ENCODE peak calls at places on chromosomes 3 and 15, in seven cellular contexts. One of them, this sample, is unnamed.

GRCh38 chr3:89372456-89372855 is 265.0 kb downstream of the EPHA3 start:
- DNase-seq in activated CD8-positive, alpha-beta memory T cell treated with anti-CD3 and anti-CD28 coated beads, Interleukin-2, amount 50 U/mL, for 4 hours: no peak
- DNase-seq in KG1: no peak
- DNase-seq in sciatic nerve: no peak
- DNase-seq in A673: peak
- DNase-seq in epithelial cell of esophagus: peak
- DNase-seq in A172: no peak
- DNase-seq in this sample: no peak

GRCh38 chr3:58532794-58533220 is 4.2 kb downstream of the ACOX2 start:
- DNase-seq in activated CD8-positive, alpha-beta memory T cell treated with anti-CD3 and anti-CD28 coated beads, Interleukin-2, amount 50 U/mL, for 4 hours: peak
- DNase-seq in KG1: peak
- DNase-seq in sciatic nerve: peak
- DNase-seq in A673: peak
- DNase-seq in epithelial cell of esophagus: peak
- DNase-seq in A172: peak
- DNase-seq in this sample: peak

GRCh38 chr15:84982301-84982920 is 755 bp downstream of the PDE8A start:
- DNase-seq in activated CD8-positive, alpha-beta memory T cell treated with anti-CD3 and anti-CD28 coated beads, Interleukin-2, amount 50 U/mL, for 4 hours: peak
- DNase-seq in KG1: no peak
- DNase-seq in sciatic nerve: peak
- DNase-seq in A673: peak
- DNase-seq in epithelial cell of esophagus: peak
- DNase-seq in A172: no peak
- DNase-seq in this sample: peak

GRCh38 chr3:3080309-3080708 is 29.9 kb downstream of the IL5RA start:
- DNase-seq in activated CD8-positive, alpha-beta memory T cell treated with anti-CD3 and anti-CD28 coated beads, Interleukin-2, amount 50 U/mL, for 4 hours: no peak
- DNase-seq in KG1: no peak
- DNase-seq in sciatic nerve: no peak
- DNase-seq in A673: no peak
- DNase-seq in epithelial cell of esophagus: no peak
- DNase-seq in A172: no peak
- DNase-seq in this sample: no peak

GRCh38 chr3:72135636-72136035 is 350.7 kb upstream of the PROK2 start:
- DNase-seq in activated CD8-positive, alpha-beta memory T cell treated with anti-CD3 and anti-CD28 coated beads, Interleukin-2, amount 50 U/mL, for 4 hours: no peak
- DNase-seq in KG1: no peak
- DNase-seq in sciatic nerve: no peak
- DNase-seq in A673: no peak
- DNase-seq in epithelial cell of esophagus: no peak
- DNase-seq in A172: no peak
- DNase-seq in this sample: no peak

GRCh38 chr3:89847955-89848354 is 740.5 kb downstream of the EPHA3 start:
- DNase-seq in activated CD8-positive, alpha-beta memory T cell treated with anti-CD3 and anti-CD28 coated beads, Interleukin-2, amount 50 U/mL, for 4 hours: no peak
- DNase-seq in KG1: no peak
- DNase-seq in sciatic nerve: no peak
- DNase-seq in A673: peak
- DNase-seq in epithelial cell of esophagus: peak
- DNase-seq in A172: no peak
- DNase-seq in this sample: no peak

GRCh38 chr3:113912551-113913246 is 35.1 kb upstream of the ZDHHC23 start:
- DNase-seq in activated CD8-positive, alpha-beta memory T cell treated with anti-CD3 and anti-CD28 coated beads, Interleukin-2, amount 50 U/mL, for 4 hours: peak
- DNase-seq in KG1: peak
- DNase-seq in sciatic nerve: no peak
- DNase-seq in A673: peak
- DNase-seq in epithelial cell of esophagus: peak
- DNase-seq in A172: peak
- DNase-seq in this sample: no peak

GRCh38 chr3:175386630-175387029 is 527.5 kb downstream of the NAALADL2 start:
- DNase-seq in activated CD8-positive, alpha-beta memory T cell treated with anti-CD3 and anti-CD28 coated beads, Interleukin-2, amount 50 U/mL, for 4 hours: no peak
- DNase-seq in KG1: no peak
- DNase-seq in sciatic nerve: no peak
- DNase-seq in A673: no peak
- DNase-seq in epithelial cell of esophagus: peak
- DNase-seq in A172: peak
- DNase-seq in this sample: no peak

GRCh38 chr15:85625856-85626255 is 168.9 kb downstream of the KLHL25 start:
- DNase-seq in activated CD8-positive, alpha-beta memory T cell treated with anti-CD3 and anti-CD28 coated beads, Interleukin-2, amount 50 U/mL, for 4 hours: no peak
- DNase-seq in KG1: no peak
- DNase-seq in sciatic nerve: no peak
- DNase-seq in A673: no peak
- DNase-seq in epithelial cell of esophagus: peak
- DNase-seq in A172: no peak
- DNase-seq in this sample: no peak